ENCODE peak calls at places on chromosomes 4 and X, in seven cellular contexts. L is K562, X is A549, V is SK-N-SH, H is H1, W is HepG2, J is GM12878. Q is an unnamed sample.

GRCh38 chrX:12970691-12971202 is 4.2 kb upstream of the TMSB4X start:
- DNase-seq in V (no peak), X (no peak), H (no peak), L (no peak), J (peak; percentile 55), W (peak; percentile 27), Q (peak; percentile 75)

GRCh38 chrX:8364369-8365141 is 100.1 kb upstream of the VCX3B start:
- DNase-seq in V (peak; percentile 7), H (peak; percentile 53), X (no peak), L (no peak), J (no peak), W (peak; percentile 2), Q (no peak)

GRCh38 chrX:69552512-69552911 is 48.4 kb downstream of the NALF2 start:
- DNase-seq in J (no peak), W (no peak), X (no peak), V (no peak), L (no peak), H (no peak), Q (no peak)

GRCh38 chr4:150931005-150931404 is 84.1 kb downstream of the LRBA start:
- DNase-seq in X (no peak), H (no peak), J (no peak), W (no peak), L (no peak), V (no peak), Q (no peak)

GRCh38 chr4:84814100-84814750 is 152.3 kb downstream of the WDFY3 start:
- DNase-seq in X (peak; percentile 14), V (no peak), W (peak; percentile 45), H (no peak), J (no peak), L (no peak), Q (peak; percentile 96)

GRCh38 chrX:11188664-11189063 is 77.5 kb downstream of the HCCS start:
- DNase-seq in V (no peak), H (no peak), X (no peak), W (no peak), L (no peak), J (no peak), Q (peak; percentile 38)

GRCh38 chr4:27716693-27717505 is 856.3 kb downstream of the STIM2 start:
- DNase-seq in H (no peak), J (no peak), X (no peak), W (no peak), L (no peak), V (no peak), Q (no peak)

GRCh38 chr4:71694946-71695345 is 88.9 kb downstream of the GC start:
- DNase-seq in W (no peak), H (no peak), J (no peak), V (no peak), L (no peak), X (no peak), Q (no peak)

GRCh38 chr4:8726344-8726851 is 133.8 kb downstream of the CPZ start:
- DNase-seq in H (no peak), V (peak; percentile 16), J (no peak), L (no peak), X (no peak), W (no peak), Q (no peak)

GRCh38 chrX:80806557-80806956 is 3.1 kb downstream of the BRWD3 start:
- DNase-seq in L (no peak), X (no peak), J (no peak), V (no peak), H (no peak), W (no peak), Q (no peak)

GRCh38 chrX:80810365-80810978 is 795 bp upstream of the BRWD3 start:
- DNase-seq in V (no peak), X (peak; percentile 2), W (no peak), L (peak; percentile 3), J (no peak), H (no peak), Q (no peak)

GRCh38 chrX:80807606-80808159 is 2.0 kb downstream of the BRWD3 start:
- DNase-seq in J (no peak), L (peak; percentile 7), X (peak; percentile 71), W (no peak), V (peak; percentile 79), H (no peak), Q (no peak)

GRCh38 chrX:80808854-80809493 is 703 bp downstream of the BRWD3 start:
- DNase-seq in V (peak; percentile 27), W (no peak), H (peak; percentile 46), X (peak; percentile 6), L (peak; percentile 3), J (no peak), Q (no peak)

GRCh38 chrX:80808160-80808735 is 1.4 kb downstream of the BRWD3 start:
- DNase-seq in X (peak; percentile 15), L (peak; percentile 71), J (peak; percentile 72), V (peak; percentile 12), W (peak; percentile 61), H (peak; percentile 64), Q (peak; percentile 67)
- TF ChIP-seq RAD21 in X (no peak), L (no peak), J (no peak), V (no peak), W (no peak), H (no peak), Q (no peak)

DNA sequence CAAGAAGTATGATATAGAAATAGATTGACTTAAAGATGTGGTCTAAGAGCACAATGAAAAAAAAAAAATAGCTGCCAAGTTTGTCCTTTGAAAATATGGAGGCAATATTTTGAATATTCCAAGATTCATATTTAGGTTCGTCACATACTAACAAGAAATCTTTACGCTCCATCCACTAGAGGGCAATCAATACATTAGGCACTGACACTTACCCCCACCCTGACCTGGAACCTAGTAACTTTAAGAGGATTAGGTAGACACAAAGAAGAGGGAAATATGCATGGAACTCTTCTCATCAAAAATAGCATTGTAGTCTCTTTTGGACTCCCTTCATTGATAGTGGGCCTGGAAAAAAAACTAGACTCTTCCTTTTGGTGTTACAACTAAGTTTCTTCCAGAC is 1108.1 kb downstream of the PCDH19 start:
- DNase-seq in J (no peak), W (peak; percentile 5), H (no peak), X (no peak), V (peak; percentile 3), L (peak; percentile 4), Q (no peak)
- TF ChIP-seq USF2 in J (no peak), W (no peak), H (no peak), X (no peak), V (no peak), L (no peak), Q (no peak)

DNA sequence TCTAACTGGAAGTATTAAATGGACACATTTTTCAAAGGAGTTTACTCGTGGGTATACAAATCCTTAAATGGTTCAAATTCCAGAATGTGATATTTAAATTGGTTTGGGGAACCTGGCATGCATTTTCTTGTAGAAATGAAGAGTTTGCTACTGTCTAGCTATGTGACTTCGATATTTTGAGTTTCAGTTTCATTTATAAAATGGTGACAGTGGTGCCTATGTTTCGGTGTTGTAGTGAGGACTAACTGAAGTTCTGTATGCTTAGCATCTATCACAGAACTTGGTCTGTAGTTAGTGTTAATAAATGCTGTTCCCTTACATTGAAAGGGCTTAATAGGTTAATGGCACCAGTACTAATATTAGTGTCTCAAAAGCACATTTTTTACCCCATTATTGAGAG is 29.4 kb downstream of the TRPC5 start:
- DNase-seq in L (no peak), J (no peak), X (no peak), V (no peak), W (no peak), H (no peak), Q (no peak)
- TF ChIP-seq RAD21 in L (no peak), J (no peak), X (no peak), V (no peak), W (no peak), H (no peak), Q (no peak)

GRCh38 chr4:148813289-148813688 is 371.1 kb upstream of the NR3C2 start:
- DNase-seq in H (no peak), V (no peak), W (no peak), J (no peak), L (no peak), X (no peak), Q (no peak)
- TF ChIP-seq USF2 in H (no peak), V (no peak), W (no peak), J (no peak), L (no peak), X (no peak), Q (no peak)

GRCh38 chrX:15493118-15494082 is at the start of gene PIR:
- DNase-seq in V (peak; percentile 83), J (peak; percentile 17), W (peak; percentile 80), X (peak; percentile 82), L (peak; percentile 88), H (peak; percentile 81), Q (peak; percentile 80)
- TF ChIP-seq RAD21 in V (peak; percentile 23), J (no peak), W (no peak), X (no peak), L (peak; percentile 43), H (no peak), Q (no peak)

GRCh38 chrX:131802836-131803626 is 220.1 kb upstream of the STK26 start:
- DNase-seq in H (peak; percentile 51), W (no peak), X (peak; percentile 49), V (peak; percentile 71), L (peak; percentile 39), J (peak; percentile 68), Q (peak; percentile 52)
- TF ChIP-seq USF2 in H (no peak), W (no peak), X (no peak), V (no peak), L (no peak), J (no peak), Q (no peak)

DNA sequence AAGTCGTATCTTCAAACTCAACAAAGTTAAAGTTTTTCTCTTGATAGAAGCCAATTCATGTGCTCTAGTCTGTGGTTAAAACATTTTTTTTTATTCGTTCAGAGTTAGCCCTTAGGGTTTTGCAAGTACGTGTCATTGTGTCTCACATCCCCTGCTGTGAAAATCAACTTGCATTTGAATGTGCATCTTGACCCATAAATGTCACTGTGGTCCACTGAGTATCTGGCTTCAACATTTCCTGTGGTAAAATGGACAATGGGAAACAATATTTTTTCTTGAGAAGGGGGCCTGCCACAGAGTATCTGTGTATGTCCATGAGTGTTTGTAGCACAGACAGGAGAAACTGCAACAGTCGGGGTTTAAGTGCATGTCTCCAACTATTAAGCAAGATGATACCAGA is 554.8 kb upstream of the TENM3 start:
- DNase-seq in V (no peak), W (no peak), L (no peak), H (no peak), X (no peak), J (no peak), Q (peak; percentile 62)
- TF ChIP-seq RAD21 in V (no peak), W (no peak), L (no peak), H (no peak), X (no peak), J (no peak), Q (no peak)

DNA sequence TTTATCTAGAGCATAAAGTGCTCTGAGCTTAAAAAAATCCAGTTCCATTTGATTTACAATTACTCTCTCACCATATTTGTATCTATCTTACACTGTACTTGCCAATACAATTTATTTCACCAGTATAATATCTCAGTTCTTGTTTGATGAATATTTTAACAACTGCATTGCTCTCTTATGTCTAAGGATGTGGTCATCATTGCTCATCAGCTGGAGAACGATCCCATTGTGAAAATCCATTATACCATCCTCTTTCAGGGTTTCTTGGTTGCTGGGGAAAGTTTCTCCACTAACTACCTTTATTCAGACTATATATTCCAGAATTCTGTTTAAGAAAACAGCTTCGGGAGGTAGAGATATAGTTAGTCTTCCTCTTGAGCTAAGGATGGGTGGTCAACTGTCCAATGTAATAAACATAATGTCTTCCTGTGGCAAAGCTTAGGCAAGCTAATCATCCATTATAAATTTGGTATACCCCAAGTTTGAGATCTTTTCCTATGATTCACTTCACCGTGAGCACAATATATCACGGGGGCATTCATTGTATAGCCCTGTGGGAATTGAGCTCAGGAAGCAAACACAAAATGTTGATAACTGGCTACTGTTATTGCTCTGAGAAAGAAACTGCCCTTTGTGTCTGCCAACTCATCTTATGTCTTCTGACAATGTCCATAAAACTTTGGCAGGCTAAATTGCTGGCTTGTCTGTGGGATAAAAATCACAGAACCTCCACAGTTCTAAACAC is 2361.9 kb downstream of the ARAP2 start:
- DNase-seq in J (no peak), L (no peak), V (no peak), H (no peak), W (no peak), X (no peak), Q (no peak)
- TF ChIP-seq USF2 in J (no peak), L (no peak), V (no peak), H (no peak), W (no peak), X (no peak), Q (no peak)

Q was measured in IMR-90.